ENCODE peak calls at places on chromosome 16, in eight cellular contexts. One of them, this sample, is unnamed.

GRCh38 chr16:70759666-70760065 is 41.3 kb downstream of the VAC14 start:
- DNase-seq in H9: no peak
- DNase-seq in Karpas-422: no peak
- DNase-seq in IMR-90: no peak
- DNase-seq in GM23248: no peak
- DNase-seq in neuronal stem cell: no peak
- DNase-seq in endothelial cell of umbilical vein: no peak
- DNase-seq in fibroblast of lung: no peak
- DNase-seq in this sample: no peak

GRCh38 chr16:75118943-75119539 is 2.5 kb upstream of the LDHD start:
- DNase-seq in H9: no peak
- DNase-seq in Karpas-422: no peak
- DNase-seq in IMR-90: no peak
- DNase-seq in GM23248: no peak
- DNase-seq in neuronal stem cell: no peak
- DNase-seq in endothelial cell of umbilical vein: no peak
- DNase-seq in fibroblast of lung: no peak
- DNase-seq in this sample: no peak

GRCh38 chr16:4415538-4416199 is 727 bp downstream of the CORO7 start:
- DNase-seq in H9: peak; percentile 37
- DNase-seq in Karpas-422: peak; percentile 76
- DNase-seq in IMR-90: no peak
- DNase-seq in GM23248: peak; percentile 62
- DNase-seq in neuronal stem cell: no peak
- DNase-seq in endothelial cell of umbilical vein: peak; percentile 43
- DNase-seq in fibroblast of lung: no peak
- DNase-seq in this sample: peak; percentile 75

GRCh38 chr16:48542966-48543365 is 67.0 kb downstream of the N4BP1 start:
- DNase-seq in H9: no peak
- DNase-seq in Karpas-422: no peak
- DNase-seq in IMR-90: no peak
- DNase-seq in GM23248: no peak
- DNase-seq in neuronal stem cell: no peak
- DNase-seq in endothelial cell of umbilical vein: no peak
- DNase-seq in fibroblast of lung: no peak
- DNase-seq in this sample: no peak

GRCh38 chr16:30395992-30396560 is 856 bp downstream of the ZNF48 start:
- DNase-seq in H9: no peak
- DNase-seq in Karpas-422: no peak
- DNase-seq in IMR-90: no peak
- DNase-seq in GM23248: no peak
- DNase-seq in neuronal stem cell: no peak
- DNase-seq in endothelial cell of umbilical vein: no peak
- DNase-seq in fibroblast of lung: no peak
- DNase-seq in this sample: no peak

GRCh38 chr16:82240111-82240510 is 70.1 kb upstream of the MPHOSPH6 start:
- DNase-seq in H9: no peak
- DNase-seq in Karpas-422: no peak
- DNase-seq in IMR-90: peak; percentile 6
- DNase-seq in GM23248: peak; percentile 7
- DNase-seq in neuronal stem cell: no peak
- DNase-seq in endothelial cell of umbilical vein: no peak
- DNase-seq in fibroblast of lung: no peak
- DNase-seq in this sample: no peak

GRCh38 chr16:87198328-87198731 is 118.9 kb downstream of the C16orf95 start:
- DNase-seq in H9: peak; percentile 50
- DNase-seq in Karpas-422: no peak
- DNase-seq in IMR-90: peak; percentile 58
- DNase-seq in GM23248: peak; percentile 20
- DNase-seq in neuronal stem cell: no peak
- DNase-seq in endothelial cell of umbilical vein: no peak
- DNase-seq in fibroblast of lung: peak; percentile 79
- DNase-seq in this sample: no peak

GRCh38 chr16:79533292-79533691 is 67.2 kb downstream of the MAF start:
- DNase-seq in H9: no peak
- DNase-seq in Karpas-422: no peak
- DNase-seq in IMR-90: no peak
- DNase-seq in GM23248: no peak
- DNase-seq in neuronal stem cell: no peak
- DNase-seq in endothelial cell of umbilical vein: no peak
- DNase-seq in fibroblast of lung: no peak
- DNase-seq in this sample: no peak

GRCh38 chr16:85652431-85653221 is 36.1 kb downstream of the GINS2 start:
- DNase-seq in H9: no peak
- DNase-seq in Karpas-422: peak; percentile 50
- DNase-seq in IMR-90: peak; percentile 38
- DNase-seq in GM23248: peak; percentile 82
- DNase-seq in neuronal stem cell: no peak
- DNase-seq in endothelial cell of umbilical vein: no peak
- DNase-seq in fibroblast of lung: peak; percentile 42
- DNase-seq in this sample: peak; percentile 12

GRCh38 chr16:88662222-88662842 is 559 bp downstream of the MVD start:
- DNase-seq in H9: peak; percentile 32
- DNase-seq in Karpas-422: peak; percentile 58
- DNase-seq in IMR-90: no peak
- DNase-seq in GM23248: peak; percentile 41
- DNase-seq in neuronal stem cell: no peak
- DNase-seq in endothelial cell of umbilical vein: no peak
- DNase-seq in fibroblast of lung: no peak
- DNase-seq in this sample: peak; percentile 32

GRCh38 chr16:7888421-7888820 is 555.8 kb downstream of the RBFOX1 start:
- DNase-seq in H9: no peak
- DNase-seq in Karpas-422: no peak
- DNase-seq in IMR-90: no peak
- DNase-seq in GM23248: no peak
- DNase-seq in neuronal stem cell: no peak
- DNase-seq in endothelial cell of umbilical vein: no peak
- DNase-seq in fibroblast of lung: no peak
- DNase-seq in this sample: no peak

GRCh38 chr16:50644730-50645129 is 36.4 kb downstream of the SNX20 start:
- DNase-seq in H9: peak; percentile 54
- DNase-seq in Karpas-422: peak; percentile 56
- DNase-seq in IMR-90: no peak
- DNase-seq in GM23248: peak; percentile 39
- DNase-seq in neuronal stem cell: no peak
- DNase-seq in endothelial cell of umbilical vein: no peak
- DNase-seq in fibroblast of lung: peak; percentile 34
- DNase-seq in this sample: no peak

GRCh38 chr16:3095869-3096268 is 3.2 kb downstream of the ZSCAN10 start:
- DNase-seq in H9: no peak
- DNase-seq in Karpas-422: peak; percentile 86
- DNase-seq in IMR-90: no peak
- DNase-seq in GM23248: peak; percentile 39
- DNase-seq in neuronal stem cell: no peak
- DNase-seq in endothelial cell of umbilical vein: no peak
- DNase-seq in fibroblast of lung: no peak
- DNase-seq in this sample: peak; percentile 77

GRCh38 chr16:28063047-28063521 is 430 bp downstream of the GSG1L start:
- DNase-seq in H9: no peak
- DNase-seq in Karpas-422: no peak
- DNase-seq in IMR-90: peak; percentile 10
- DNase-seq in GM23248: peak; percentile 55
- DNase-seq in neuronal stem cell: no peak
- DNase-seq in endothelial cell of umbilical vein: no peak
- DNase-seq in fibroblast of lung: no peak
- DNase-seq in this sample: no peak

GRCh38 chr16:47571049-47571448 is 109.9 kb downstream of the PHKB start:
- DNase-seq in H9: no peak
- DNase-seq in Karpas-422: peak; percentile 63
- DNase-seq in IMR-90: no peak
- DNase-seq in GM23248: no peak
- DNase-seq in neuronal stem cell: no peak
- DNase-seq in endothelial cell of umbilical vein: no peak
- DNase-seq in fibroblast of lung: no peak
- DNase-seq in this sample: no peak

GRCh38 chr16:88208112-88208511 is 174.6 kb upstream of the ZNF469 start:
- DNase-seq in H9: no peak
- DNase-seq in Karpas-422: no peak
- DNase-seq in IMR-90: no peak
- DNase-seq in GM23248: no peak
- DNase-seq in neuronal stem cell: no peak
- DNase-seq in endothelial cell of umbilical vein: no peak
- DNase-seq in fibroblast of lung: no peak
- DNase-seq in this sample: no peak

GRCh38 chr16:84617068-84617630 is 729 bp downstream of the COTL1 start:
- DNase-seq in H9: peak; percentile 50
- DNase-seq in Karpas-422: peak; percentile 81
- DNase-seq in IMR-90: no peak
- DNase-seq in GM23248: peak; percentile 51
- DNase-seq in neuronal stem cell: no peak
- DNase-seq in endothelial cell of umbilical vein: no peak
- DNase-seq in fibroblast of lung: no peak
- DNase-seq in this sample: peak; percentile 64

GRCh38 chr16:2799852-2800226 is 1.6 kb downstream of the PRSS41 start:
- DNase-seq in H9: no peak
- DNase-seq in Karpas-422: no peak
- DNase-seq in IMR-90: peak; percentile 4
- DNase-seq in GM23248: peak; percentile 30
- DNase-seq in neuronal stem cell: no peak
- DNase-seq in endothelial cell of umbilical vein: no peak
- DNase-seq in fibroblast of lung: no peak
- DNase-seq in this sample: no peak

GRCh38 chr16:70749681-70750601 is 51.0 kb downstream of the VAC14 start:
- DNase-seq in H9: no peak
- DNase-seq in Karpas-422: no peak
- DNase-seq in IMR-90: no peak
- DNase-seq in GM23248: no peak
- DNase-seq in neuronal stem cell: no peak
- DNase-seq in endothelial cell of umbilical vein: peak; percentile 6
- DNase-seq in fibroblast of lung: peak; percentile 60
- DNase-seq in this sample: no peak

GRCh38 chr16:70258065-70258464 is 6.3 kb upstream of the EXOSC6 start:
- DNase-seq in H9: peak; percentile 16
- DNase-seq in Karpas-422: peak; percentile 19
- DNase-seq in IMR-90: no peak
- DNase-seq in GM23248: no peak
- DNase-seq in neuronal stem cell: no peak
- DNase-seq in endothelial cell of umbilical vein: no peak
- DNase-seq in fibroblast of lung: no peak
- DNase-seq in this sample: no peak

GRCh38 chr16:89918453-89919347 is at the start of gene MC1R:
- DNase-seq in H9: peak; percentile 75
- DNase-seq in Karpas-422: peak; percentile 87
- DNase-seq in IMR-90: peak; percentile 21
- DNase-seq in GM23248: peak; percentile 68
- DNase-seq in neuronal stem cell: peak; percentile 31
- DNase-seq in endothelial cell of umbilical vein: peak; percentile 34
- DNase-seq in fibroblast of lung: peak; percentile 29
- DNase-seq in this sample: peak; percentile 87
- H2AFZ ChIP-seq in H9: no peak within 1 kb of the TSS
- H2AFZ ChIP-seq in Karpas-422: peak within 1 kb of the TSS; percentile 44
- H2AFZ ChIP-seq in IMR-90: peak within 1 kb of the TSS; percentile 98
- H2AFZ ChIP-seq in GM23248: peak within 1 kb of the TSS; percentile 59
- H2AFZ ChIP-seq in neuronal stem cell: no peak within 1 kb of the TSS
- H2AFZ ChIP-seq in endothelial cell of umbilical vein: peak within 1 kb of the TSS; percentile 52
- H2AFZ ChIP-seq in fibroblast of lung: no peak within 1 kb of the TSS
- H2AFZ ChIP-seq in this sample: peak within 1 kb of the TSS; percentile 42

GRCh38 chr16:80563807-80564206 is 23.0 kb downstream of the DYNLRB2 start:
- DNase-seq in H9: no peak
- DNase-seq in Karpas-422: no peak
- DNase-seq in IMR-90: no peak
- DNase-seq in GM23248: no peak
- DNase-seq in neuronal stem cell: no peak
- DNase-seq in endothelial cell of umbilical vein: no peak
- DNase-seq in fibroblast of lung: no peak
- DNase-seq in this sample: no peak

GRCh38 chr16:80570106-80570478 is 29.3 kb downstream of the DYNLRB2 start:
- DNase-seq in H9: no peak
- DNase-seq in Karpas-422: no peak
- DNase-seq in IMR-90: peak; percentile 37
- DNase-seq in GM23248: no peak
- DNase-seq in neuronal stem cell: no peak
- DNase-seq in endothelial cell of umbilical vein: peak; percentile 14
- DNase-seq in fibroblast of lung: peak; percentile 67
- DNase-seq in this sample: no peak

GRCh38 chr16:80564394-80564793 is 23.6 kb downstream of the DYNLRB2 start:
- DNase-seq in H9: no peak
- DNase-seq in Karpas-422: no peak
- DNase-seq in IMR-90: no peak
- DNase-seq in GM23248: no peak
- DNase-seq in neuronal stem cell: no peak
- DNase-seq in endothelial cell of umbilical vein: no peak
- DNase-seq in fibroblast of lung: no peak
- DNase-seq in this sample: no peak

GRCh38 chr16:80573700-80574120 is 32.9 kb downstream of the DYNLRB2 start:
- DNase-seq in H9: no peak
- DNase-seq in Karpas-422: no peak
- DNase-seq in IMR-90: no peak
- DNase-seq in GM23248: no peak
- DNase-seq in neuronal stem cell: no peak
- DNase-seq in endothelial cell of umbilical vein: no peak
- DNase-seq in fibroblast of lung: no peak
- DNase-seq in this sample: no peak

DNA sequence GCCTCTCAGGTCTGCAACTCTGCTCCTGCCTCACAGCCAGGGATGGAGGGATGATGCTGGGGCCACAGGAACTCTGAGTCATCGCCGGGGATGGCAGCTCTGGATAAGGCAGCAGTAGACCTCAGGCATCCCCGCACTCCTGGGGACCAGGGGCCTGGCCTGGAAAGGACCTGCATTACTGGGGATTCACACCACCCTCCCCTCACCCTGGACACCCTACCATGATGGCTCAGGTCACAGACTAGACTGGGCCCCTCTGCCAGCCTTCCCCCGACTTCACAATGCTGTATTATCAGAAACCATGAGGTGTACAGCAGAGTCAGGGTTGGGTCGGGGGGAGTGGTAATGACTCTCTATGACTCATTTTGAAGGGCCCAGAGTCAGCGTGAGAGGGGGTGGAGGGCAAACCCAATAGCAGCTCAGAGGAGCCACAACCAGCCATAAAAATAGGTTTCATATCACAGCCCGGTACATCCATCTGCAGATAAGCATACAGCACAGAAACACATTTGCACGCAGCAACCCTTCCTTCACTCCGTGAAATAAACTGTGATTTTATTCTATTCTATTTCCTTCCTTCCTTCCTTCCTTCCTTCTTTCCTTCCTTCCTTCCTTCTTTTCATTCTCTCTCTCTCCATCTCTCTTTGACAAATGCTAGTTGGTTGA is 28.8 kb downstream of the DYNLRB2 start:
- DNase-seq in H9: no peak
- DNase-seq in Karpas-422: no peak
- DNase-seq in IMR-90: peak; percentile 46
- DNase-seq in GM23248: peak; percentile 38
- DNase-seq in neuronal stem cell: no peak
- DNase-seq in endothelial cell of umbilical vein: peak; percentile 33
- DNase-seq in fibroblast of lung: peak; percentile 34
- DNase-seq in this sample: no peak
- H3K4me1 ChIP-seq in H9: peaks cover 4% of the 10 kb centered on the region
- H3K4me1 ChIP-seq in Karpas-422: no peaks in the 10 kb centered on the region
- H3K4me1 ChIP-seq in IMR-90: no peaks in the 10 kb centered on the region
- H3K4me1 ChIP-seq in GM23248: no peaks in the 10 kb centered on the region
- H3K4me1 ChIP-seq in neuronal stem cell: peaks cover 5% of the 10 kb centered on the region
- H3K4me1 ChIP-seq in endothelial cell of umbilical vein: peaks cover 7% of the 10 kb centered on the region
- H3K4me1 ChIP-seq in fibroblast of lung: no peaks in the 10 kb centered on the region
- H3K4me1 ChIP-seq in this sample: no peaks in the 10 kb centered on the region

GRCh38 chr16:22207715-22208360 is 1.8 kb downstream of the EEF2K start:
- DNase-seq in H9: no peak
- DNase-seq in Karpas-422: no peak
- DNase-seq in IMR-90: no peak
- DNase-seq in GM23248: no peak
- DNase-seq in neuronal stem cell: no peak
- DNase-seq in endothelial cell of umbilical vein: no peak
- DNase-seq in fibroblast of lung: no peak
- DNase-seq in this sample: peak; percentile 43
- H3K27ac ChIP-seq in H9: no peak overlapping the region
- H3K27ac ChIP-seq in Karpas-422: peak overlapping the region; percentile 81
- H3K27ac ChIP-seq in IMR-90: no peak overlapping the region
- H3K27ac ChIP-seq in GM23248: peak overlapping the region; percentile 84
- H3K27ac ChIP-seq in neuronal stem cell: no peak overlapping the region
- H3K27ac ChIP-seq in endothelial cell of umbilical vein: peak overlapping the region; percentile 18
- H3K27ac ChIP-seq in fibroblast of lung: peak overlapping the region; percentile 80
- H3K27ac ChIP-seq in this sample: peak overlapping the region; percentile 84

GRCh38 chr16:11666108-11667055 is 1.9 kb upstream of the SNN start:
- DNase-seq in H9: peak; percentile 34
- DNase-seq in Karpas-422: no peak
- DNase-seq in IMR-90: no peak
- DNase-seq in GM23248: no peak
- DNase-seq in neuronal stem cell: no peak
- DNase-seq in endothelial cell of umbilical vein: no peak
- DNase-seq in fibroblast of lung: no peak
- DNase-seq in this sample: no peak
- H2AFZ ChIP-seq in H9: no peak overlapping the region
- H2AFZ ChIP-seq in Karpas-422: no peak overlapping the region
- H2AFZ ChIP-seq in IMR-90: no peak overlapping the region
- H2AFZ ChIP-seq in GM23248: no peak overlapping the region
- H2AFZ ChIP-seq in neuronal stem cell: no peak overlapping the region
- H2AFZ ChIP-seq in endothelial cell of umbilical vein: no peak overlapping the region
- H2AFZ ChIP-seq in fibroblast of lung: no peak overlapping the region
- H2AFZ ChIP-seq in this sample: no peak overlapping the region

This sample was measured in OCI-LY7.